ENCODE peak calls at places on chromosomes 3 and 15, in nine cellular contexts. One of them, this sample, is unnamed.

GRCh38 chr15:98083203-98083910 is 122.9 kb downstream of the ARRDC4 start:
- DNase-seq in A549: no peak
- DNase-seq in fibroblast of pulmonary artery: no peak
- DNase-seq in bronchial epithelial cell: no peak
- DNase-seq in PC-3: no peak
- DNase-seq in stimulated activated naive CD8-positive, alpha-beta T cell treated with anti-CD3 and anti-CD28 coated beads, Interleukin-15, Interleukin-2, amounts not matched to agents 100 U/mL and 50 U/mL, for 24 hours: no peak
- DNase-seq in SJSA1: no peak
- DNase-seq in progenitor cell of endocrine pancreas: no peak
- DNase-seq in NCI-H1105: no peak
- DNase-seq in this sample: peak

GRCh38 chr3:181317521-181317920 is 328.0 kb upstream of the DNAJC19 start:
- DNase-seq in A549: no peak
- DNase-seq in NCI-H1105: no peak
- DNase-seq in bronchial epithelial cell: no peak
- DNase-seq in fibroblast of pulmonary artery: no peak
- DNase-seq in stimulated activated naive CD8-positive, alpha-beta T cell treated with anti-CD3 and anti-CD28 coated beads, Interleukin-15, Interleukin-2, amounts not matched to agents 100 U/mL and 50 U/mL, for 24 hours: no peak
- DNase-seq in SJSA1: no peak
- DNase-seq in PC-3: no peak
- DNase-seq in progenitor cell of endocrine pancreas: no peak
- DNase-seq in this sample: no peak

GRCh38 chr15:33837294-33837693 is 131.0 kb upstream of the CHRM5 start:
- DNase-seq in SJSA1: no peak
- DNase-seq in fibroblast of pulmonary artery: no peak
- DNase-seq in A549: no peak
- DNase-seq in progenitor cell of endocrine pancreas: no peak
- DNase-seq in PC-3: peak
- DNase-seq in stimulated activated naive CD8-positive, alpha-beta T cell treated with anti-CD3 and anti-CD28 coated beads, Interleukin-15, Interleukin-2, amounts not matched to agents 100 U/mL and 50 U/mL, for 24 hours: no peak
- DNase-seq in bronchial epithelial cell: no peak
- DNase-seq in NCI-H1105: no peak
- DNase-seq in this sample: no peak

GRCh38 chr3:161149529-161149928 is 44.4 kb upstream of the B3GALNT1 start:
- DNase-seq in fibroblast of pulmonary artery: peak
- DNase-seq in SJSA1: no peak
- DNase-seq in bronchial epithelial cell: no peak
- DNase-seq in NCI-H1105: no peak
- DNase-seq in PC-3: peak
- DNase-seq in progenitor cell of endocrine pancreas: no peak
- DNase-seq in stimulated activated naive CD8-positive, alpha-beta T cell treated with anti-CD3 and anti-CD28 coated beads, Interleukin-15, Interleukin-2, amounts not matched to agents 100 U/mL and 50 U/mL, for 24 hours: no peak
- DNase-seq in A549: no peak
- DNase-seq in this sample: no peak

GRCh38 chr3:126749547-126749875 is 45.5 kb downstream of the CHCHD6 start:
- DNase-seq in stimulated activated naive CD8-positive, alpha-beta T cell treated with anti-CD3 and anti-CD28 coated beads, Interleukin-15, Interleukin-2, amounts not matched to agents 100 U/mL and 50 U/mL, for 24 hours: no peak
- DNase-seq in PC-3: no peak
- DNase-seq in progenitor cell of endocrine pancreas: no peak
- DNase-seq in NCI-H1105: no peak
- DNase-seq in SJSA1: no peak
- DNase-seq in fibroblast of pulmonary artery: no peak
- DNase-seq in bronchial epithelial cell: no peak
- DNase-seq in A549: no peak
- DNase-seq in this sample: no peak

GRCh38 chr15:61700803-61701202 is 359.4 kb downstream of the VPS13C start:
- DNase-seq in NCI-H1105: no peak
- DNase-seq in stimulated activated naive CD8-positive, alpha-beta T cell treated with anti-CD3 and anti-CD28 coated beads, Interleukin-15, Interleukin-2, amounts not matched to agents 100 U/mL and 50 U/mL, for 24 hours: no peak
- DNase-seq in SJSA1: no peak
- DNase-seq in fibroblast of pulmonary artery: no peak
- DNase-seq in progenitor cell of endocrine pancreas: no peak
- DNase-seq in bronchial epithelial cell: no peak
- DNase-seq in PC-3: no peak
- DNase-seq in A549: no peak
- DNase-seq in this sample: no peak

GRCh38 chr3:160870327-160870726 is 114.3 kb downstream of the PPM1L start:
- DNase-seq in NCI-H1105: peak
- DNase-seq in SJSA1: no peak
- DNase-seq in A549: no peak
- DNase-seq in PC-3: peak
- DNase-seq in stimulated activated naive CD8-positive, alpha-beta T cell treated with anti-CD3 and anti-CD28 coated beads, Interleukin-15, Interleukin-2, amounts not matched to agents 100 U/mL and 50 U/mL, for 24 hours: no peak
- DNase-seq in progenitor cell of endocrine pancreas: no peak
- DNase-seq in fibroblast of pulmonary artery: no peak
- DNase-seq in bronchial epithelial cell: no peak
- DNase-seq in this sample: no peak

GRCh38 chr3:113885050-113885449 is 46.5 kb downstream of the GRAMD1C start:
- DNase-seq in PC-3: no peak
- DNase-seq in A549: no peak
- DNase-seq in SJSA1: no peak
- DNase-seq in progenitor cell of endocrine pancreas: no peak
- DNase-seq in stimulated activated naive CD8-positive, alpha-beta T cell treated with anti-CD3 and anti-CD28 coated beads, Interleukin-15, Interleukin-2, amounts not matched to agents 100 U/mL and 50 U/mL, for 24 hours: no peak
- DNase-seq in fibroblast of pulmonary artery: no peak
- DNase-seq in NCI-H1105: no peak
- DNase-seq in bronchial epithelial cell: no peak
- DNase-seq in this sample: no peak

GRCh38 chr3:4983739-4984510 is 4.7 kb downstream of the BHLHE40 start:
- DNase-seq in PC-3: peak
- DNase-seq in NCI-H1105: no peak
- DNase-seq in stimulated activated naive CD8-positive, alpha-beta T cell treated with anti-CD3 and anti-CD28 coated beads, Interleukin-15, Interleukin-2, amounts not matched to agents 100 U/mL and 50 U/mL, for 24 hours: peak
- DNase-seq in A549: peak
- DNase-seq in SJSA1: peak
- DNase-seq in bronchial epithelial cell: peak
- DNase-seq in fibroblast of pulmonary artery: peak
- DNase-seq in progenitor cell of endocrine pancreas: no peak
- DNase-seq in this sample: peak

GRCh38 chr3:185504636-185505035 is 5.8 kb upstream of the TMEM41A start:
- DNase-seq in progenitor cell of endocrine pancreas: no peak
- DNase-seq in fibroblast of pulmonary artery: no peak
- DNase-seq in PC-3: peak
- DNase-seq in A549: peak
- DNase-seq in stimulated activated naive CD8-positive, alpha-beta T cell treated with anti-CD3 and anti-CD28 coated beads, Interleukin-15, Interleukin-2, amounts not matched to agents 100 U/mL and 50 U/mL, for 24 hours: no peak
- DNase-seq in NCI-H1105: no peak
- DNase-seq in SJSA1: no peak
- DNase-seq in bronchial epithelial cell: peak
- DNase-seq in this sample: no peak

GRCh38 chr3:102450976-102451375 is 16.2 kb downstream of the ZPLD1 start:
- DNase-seq in progenitor cell of endocrine pancreas: no peak
- DNase-seq in PC-3: peak
- DNase-seq in fibroblast of pulmonary artery: no peak
- DNase-seq in NCI-H1105: no peak
- DNase-seq in bronchial epithelial cell: peak
- DNase-seq in stimulated activated naive CD8-positive, alpha-beta T cell treated with anti-CD3 and anti-CD28 coated beads, Interleukin-15, Interleukin-2, amounts not matched to agents 100 U/mL and 50 U/mL, for 24 hours: no peak
- DNase-seq in A549: no peak
- DNase-seq in SJSA1: no peak
- DNase-seq in this sample: no peak

GRCh38 chr15:98917417-98917816 is 90.2 kb downstream of the PGPEP1L start:
- DNase-seq in SJSA1: no peak
- DNase-seq in PC-3: no peak
- DNase-seq in NCI-H1105: no peak
- DNase-seq in bronchial epithelial cell: no peak
- DNase-seq in stimulated activated naive CD8-positive, alpha-beta T cell treated with anti-CD3 and anti-CD28 coated beads, Interleukin-15, Interleukin-2, amounts not matched to agents 100 U/mL and 50 U/mL, for 24 hours: no peak
- DNase-seq in fibroblast of pulmonary artery: no peak
- DNase-seq in progenitor cell of endocrine pancreas: no peak
- DNase-seq in A549: no peak
- DNase-seq in this sample: no peak

GRCh38 chr15:74193905-74194304 is 8.7 kb downstream of the STRA6 start:
- DNase-seq in bronchial epithelial cell: no peak
- DNase-seq in A549: no peak
- DNase-seq in NCI-H1105: no peak
- DNase-seq in PC-3: no peak
- DNase-seq in progenitor cell of endocrine pancreas: no peak
- DNase-seq in fibroblast of pulmonary artery: no peak
- DNase-seq in stimulated activated naive CD8-positive, alpha-beta T cell treated with anti-CD3 and anti-CD28 coated beads, Interleukin-15, Interleukin-2, amounts not matched to agents 100 U/mL and 50 U/mL, for 24 hours: no peak
- DNase-seq in SJSA1: no peak
- DNase-seq in this sample: no peak

GRCh38 chr3:186097663-186098451 is 11.0 kb downstream of the ETV5 start:
- DNase-seq in fibroblast of pulmonary artery: peak
- DNase-seq in progenitor cell of endocrine pancreas: peak
- DNase-seq in PC-3: peak
- DNase-seq in stimulated activated naive CD8-positive, alpha-beta T cell treated with anti-CD3 and anti-CD28 coated beads, Interleukin-15, Interleukin-2, amounts not matched to agents 100 U/mL and 50 U/mL, for 24 hours: no peak
- DNase-seq in SJSA1: peak
- DNase-seq in NCI-H1105: peak
- DNase-seq in A549: peak
- DNase-seq in bronchial epithelial cell: peak
- DNase-seq in this sample: peak

GRCh38 chr15:71279757-71280141 is 164.5 kb downstream of the THSD4 start:
- DNase-seq in SJSA1: no peak
- DNase-seq in fibroblast of pulmonary artery: peak
- DNase-seq in progenitor cell of endocrine pancreas: no peak
- DNase-seq in PC-3: no peak
- DNase-seq in stimulated activated naive CD8-positive, alpha-beta T cell treated with anti-CD3 and anti-CD28 coated beads, Interleukin-15, Interleukin-2, amounts not matched to agents 100 U/mL and 50 U/mL, for 24 hours: no peak
- DNase-seq in bronchial epithelial cell: no peak
- DNase-seq in A549: no peak
- DNase-seq in NCI-H1105: no peak
- DNase-seq in this sample: no peak

GRCh38 chr15:41337631-41338522 is 5.2 kb downstream of the NUSAP1 start:
- DNase-seq in A549: no peak
- DNase-seq in SJSA1: no peak
- DNase-seq in fibroblast of pulmonary artery: no peak
- DNase-seq in bronchial epithelial cell: no peak
- DNase-seq in progenitor cell of endocrine pancreas: no peak
- DNase-seq in PC-3: no peak
- DNase-seq in stimulated activated naive CD8-positive, alpha-beta T cell treated with anti-CD3 and anti-CD28 coated beads, Interleukin-15, Interleukin-2, amounts not matched to agents 100 U/mL and 50 U/mL, for 24 hours: no peak
- DNase-seq in NCI-H1105: no peak
- DNase-seq in this sample: no peak

GRCh38 chr3:40432793-40433192 is 24.3 kb upstream of the RPL14 start:
- DNase-seq in progenitor cell of endocrine pancreas: no peak
- DNase-seq in bronchial epithelial cell: peak
- DNase-seq in PC-3: peak
- DNase-seq in NCI-H1105: no peak
- DNase-seq in A549: no peak
- DNase-seq in stimulated activated naive CD8-positive, alpha-beta T cell treated with anti-CD3 and anti-CD28 coated beads, Interleukin-15, Interleukin-2, amounts not matched to agents 100 U/mL and 50 U/mL, for 24 hours: no peak
- DNase-seq in SJSA1: no peak
- DNase-seq in fibroblast of pulmonary artery: no peak
- DNase-seq in this sample: peak

GRCh38 chr15:46848704-46849103 is 868.6 kb upstream of the SEMA6D start:
- DNase-seq in PC-3: peak
- DNase-seq in NCI-H1105: no peak
- DNase-seq in fibroblast of pulmonary artery: peak
- DNase-seq in stimulated activated naive CD8-positive, alpha-beta T cell treated with anti-CD3 and anti-CD28 coated beads, Interleukin-15, Interleukin-2, amounts not matched to agents 100 U/mL and 50 U/mL, for 24 hours: no peak
- DNase-seq in progenitor cell of endocrine pancreas: no peak
- DNase-seq in bronchial epithelial cell: peak
- DNase-seq in A549: no peak
- DNase-seq in SJSA1: no peak
- DNase-seq in this sample: peak

GRCh38 chr3:39531681-39532080 is 64.2 kb downstream of the MOBP start:
- DNase-seq in SJSA1: no peak
- DNase-seq in progenitor cell of endocrine pancreas: no peak
- DNase-seq in stimulated activated naive CD8-positive, alpha-beta T cell treated with anti-CD3 and anti-CD28 coated beads, Interleukin-15, Interleukin-2, amounts not matched to agents 100 U/mL and 50 U/mL, for 24 hours: no peak
- DNase-seq in PC-3: peak
- DNase-seq in NCI-H1105: no peak
- DNase-seq in bronchial epithelial cell: peak
- DNase-seq in fibroblast of pulmonary artery: peak
- DNase-seq in A549: peak
- DNase-seq in this sample: peak

This sample was measured in kidney tubule cell.